ENCODE peak calls at places on chromosome X, in five cellular contexts. One of them, this sample, is unnamed.
A peak's percentile ranks its signal among the peaks of the same experiment; 100 is the strongest.

GRCh38 chrX:31483336-31483735 is 411.5 kb upstream of the FTHL17 start:
- DNase-seq in substantia nigra: no peak
- DNase-seq in endothelial cell: no peak
- DNase-seq in C1 segment of cervical spinal cord: no peak
- DNase-seq in choroid plexus epithelial cell: peak; percentile 83
- DNase-seq in this sample: no peak

GRCh38 chrX:72652132-72652531 is 62.0 kb downstream of the PHKA1 start:
- DNase-seq in substantia nigra: peak; percentile 0
- DNase-seq in endothelial cell: no peak
- DNase-seq in C1 segment of cervical spinal cord: no peak
- DNase-seq in choroid plexus epithelial cell: no peak
- DNase-seq in this sample: no peak

GRCh38 chrX:135425566-135425965 is 3.8 kb downstream of the SMIM10L2A start:
- DNase-seq in substantia nigra: no peak
- DNase-seq in endothelial cell: no peak
- DNase-seq in C1 segment of cervical spinal cord: no peak
- DNase-seq in choroid plexus epithelial cell: peak; percentile 18
- DNase-seq in this sample: no peak

GRCh38 chrX:53186363-53186762 is 38.6 kb downstream of the KDM5C start:
- DNase-seq in substantia nigra: no peak
- DNase-seq in endothelial cell: no peak
- DNase-seq in C1 segment of cervical spinal cord: no peak
- DNase-seq in choroid plexus epithelial cell: peak; percentile 23
- DNase-seq in this sample: no peak

GRCh38 chrX:119753639-119754257 is 4.6 kb upstream of the SOWAHD start:
- DNase-seq in substantia nigra: no peak
- DNase-seq in endothelial cell: peak; percentile 25
- DNase-seq in C1 segment of cervical spinal cord: no peak
- DNase-seq in choroid plexus epithelial cell: peak; percentile 61
- DNase-seq in this sample: peak; percentile 65

GRCh38 chrX:141176586-141177451 is at the start of gene LDOC1:
- DNase-seq in substantia nigra: peak; percentile 44
- DNase-seq in endothelial cell: peak; percentile 82
- DNase-seq in C1 segment of cervical spinal cord: peak; percentile 51
- DNase-seq in choroid plexus epithelial cell: peak; percentile 74
- DNase-seq in this sample: no peak

GRCh38 chrX:23554304-23554703 is 113.0 kb upstream of the PRDX4 start:
- DNase-seq in substantia nigra: no peak
- DNase-seq in endothelial cell: no peak
- DNase-seq in C1 segment of cervical spinal cord: no peak
- DNase-seq in choroid plexus epithelial cell: peak; percentile 75
- DNase-seq in this sample: peak; percentile 52

GRCh38 chrX:24479924-24480722 is 15.0 kb downstream of the PDK3 start:
- DNase-seq in substantia nigra: no peak
- DNase-seq in endothelial cell: no peak
- DNase-seq in C1 segment of cervical spinal cord: no peak
- DNase-seq in choroid plexus epithelial cell: no peak
- DNase-seq in this sample: peak; percentile 20

GRCh38 chrX:102976793-102977495 is 39.9 kb downstream of the RAB40AL start:
- DNase-seq in substantia nigra: no peak
- DNase-seq in endothelial cell: no peak
- DNase-seq in C1 segment of cervical spinal cord: no peak
- DNase-seq in choroid plexus epithelial cell: peak; percentile 7
- DNase-seq in this sample: no peak

GRCh38 chrX:72308566-72309296 is 3.0 kb upstream of the CITED1 start:
- DNase-seq in substantia nigra: peak; percentile 1
- DNase-seq in endothelial cell: peak; percentile 60
- DNase-seq in C1 segment of cervical spinal cord: peak; percentile 10
- DNase-seq in choroid plexus epithelial cell: peak; percentile 73
- DNase-seq in this sample: peak; percentile 61

GRCh38 chrX:15973941-15974340 is 119.3 kb upstream of the AP1S2 start:
- DNase-seq in substantia nigra: no peak
- DNase-seq in endothelial cell: no peak
- DNase-seq in C1 segment of cervical spinal cord: no peak
- DNase-seq in choroid plexus epithelial cell: no peak
- DNase-seq in this sample: no peak

GRCh38 chrX:139831689-139832456 is 101.0 kb downstream of the ATP11C start:
- DNase-seq in substantia nigra: no peak
- DNase-seq in endothelial cell: no peak
- DNase-seq in C1 segment of cervical spinal cord: no peak
- DNase-seq in choroid plexus epithelial cell: peak; percentile 57
- DNase-seq in this sample: no peak

GRCh38 chrX:110317079-110317819 is 636 bp downstream of the AMMECR1 start:
- DNase-seq in substantia nigra: peak; percentile 16
- DNase-seq in endothelial cell: peak; percentile 24
- DNase-seq in C1 segment of cervical spinal cord: peak; percentile 25
- DNase-seq in choroid plexus epithelial cell: no peak
- DNase-seq in this sample: peak; percentile 22

GRCh38 chrX:102341867-102342266 is 94.9 kb downstream of the NXF2 start:
- DNase-seq in substantia nigra: no peak
- DNase-seq in endothelial cell: no peak
- DNase-seq in C1 segment of cervical spinal cord: no peak
- DNase-seq in choroid plexus epithelial cell: peak; percentile 13
- DNase-seq in this sample: no peak

GRCh38 chrX:2859197-2859797 is 30.6 kb downstream of the GYG2 start:
- DNase-seq in substantia nigra: no peak
- DNase-seq in endothelial cell: no peak
- DNase-seq in C1 segment of cervical spinal cord: no peak
- DNase-seq in choroid plexus epithelial cell: no peak
- DNase-seq in this sample: no peak

GRCh38 chrX:119095936-119096335 is 23.1 kb downstream of the CT47C1 start:
- DNase-seq in substantia nigra: no peak
- DNase-seq in endothelial cell: no peak
- DNase-seq in C1 segment of cervical spinal cord: no peak
- DNase-seq in choroid plexus epithelial cell: no peak
- DNase-seq in this sample: no peak

GRCh38 chrX:31323658-31324057 is 251.8 kb upstream of the FTHL17 start:
- DNase-seq in substantia nigra: no peak
- DNase-seq in endothelial cell: no peak
- DNase-seq in C1 segment of cervical spinal cord: no peak
- DNase-seq in choroid plexus epithelial cell: no peak
- DNase-seq in this sample: no peak

GRCh38 chrX:1450381-1451161 is 2.1 kb downstream of the ASMTL start:
- DNase-seq in substantia nigra: no peak
- DNase-seq in endothelial cell: no peak
- DNase-seq in C1 segment of cervical spinal cord: no peak
- DNase-seq in choroid plexus epithelial cell: no peak
- DNase-seq in this sample: no peak

GRCh38 chrX:79413009-79413408 is 45.9 kb upstream of the ITM2A start:
- DNase-seq in substantia nigra: no peak
- DNase-seq in endothelial cell: no peak
- DNase-seq in C1 segment of cervical spinal cord: no peak
- DNase-seq in choroid plexus epithelial cell: peak; percentile 26
- DNase-seq in this sample: peak; percentile 26

GRCh38 chrX:102959471-102959870 is 22.4 kb downstream of the RAB40AL start:
- DNase-seq in substantia nigra: no peak
- DNase-seq in endothelial cell: no peak
- DNase-seq in C1 segment of cervical spinal cord: no peak
- DNase-seq in choroid plexus epithelial cell: peak; percentile 14
- DNase-seq in this sample: no peak

GRCh38 chrX:26918633-26919032 is 544.5 kb downstream of the PPP4R3C start:
- DNase-seq in substantia nigra: no peak
- DNase-seq in endothelial cell: no peak
- DNase-seq in C1 segment of cervical spinal cord: no peak
- DNase-seq in choroid plexus epithelial cell: peak; percentile 57
- DNase-seq in this sample: peak; percentile 28

GRCh38 chrX:98067611-98068010 is 1183.9 kb downstream of the RPA4 start:
- DNase-seq in substantia nigra: no peak
- DNase-seq in endothelial cell: no peak
- DNase-seq in C1 segment of cervical spinal cord: no peak
- DNase-seq in choroid plexus epithelial cell: peak; percentile 61
- DNase-seq in this sample: no peak

GRCh38 chrX:38890963-38891362 is 89.7 kb downstream of the MID1IP1 start:
- DNase-seq in substantia nigra: no peak
- DNase-seq in endothelial cell: no peak
- DNase-seq in C1 segment of cervical spinal cord: no peak
- DNase-seq in choroid plexus epithelial cell: no peak
- DNase-seq in this sample: no peak

GRCh38 chrX:152450076-152450475 is 1.0 kb downstream of the GABRA3 start:
- DNase-seq in substantia nigra: no peak
- DNase-seq in endothelial cell: no peak
- DNase-seq in C1 segment of cervical spinal cord: no peak
- DNase-seq in choroid plexus epithelial cell: no peak
- DNase-seq in this sample: no peak

GRCh38 chrX:119516157-119516702 is 48.0 kb downstream of the SLC25A5 start:
- DNase-seq in substantia nigra: no peak
- DNase-seq in endothelial cell: peak; percentile 33
- DNase-seq in C1 segment of cervical spinal cord: peak; percentile 6
- DNase-seq in choroid plexus epithelial cell: peak; percentile 82
- DNase-seq in this sample: peak; percentile 65

GRCh38 chrX:131746491-131746968 is 202.7 kb downstream of the OR13H1 start:
- DNase-seq in substantia nigra: no peak
- DNase-seq in endothelial cell: no peak
- DNase-seq in C1 segment of cervical spinal cord: peak; percentile 68
- DNase-seq in choroid plexus epithelial cell: no peak
- DNase-seq in this sample: peak; percentile 96

GRCh38 chrX:118560380-118560932 is 64.8 kb downstream of the DOCK11 start:
- DNase-seq in substantia nigra: no peak
- DNase-seq in endothelial cell: no peak
- DNase-seq in C1 segment of cervical spinal cord: no peak
- DNase-seq in choroid plexus epithelial cell: no peak
- DNase-seq in this sample: no peak

GRCh38 chrX:20116087-20116574 is 576 bp downstream of the MAP7D2 start:
- DNase-seq in substantia nigra: no peak
- DNase-seq in endothelial cell: no peak
- DNase-seq in C1 segment of cervical spinal cord: no peak
- DNase-seq in choroid plexus epithelial cell: no peak
- DNase-seq in this sample: no peak

GRCh38 chrX:37685452-37686347 is at the start of gene XK:
- DNase-seq in substantia nigra: no peak
- DNase-seq in endothelial cell: peak; percentile 45
- DNase-seq in C1 segment of cervical spinal cord: no peak
- DNase-seq in choroid plexus epithelial cell: peak; percentile 39
- DNase-seq in this sample: peak; percentile 44

GRCh38 chrX:13223868-13224555 is 95.8 kb downstream of the ATXN3L start:
- DNase-seq in substantia nigra: no peak
- DNase-seq in endothelial cell: no peak
- DNase-seq in C1 segment of cervical spinal cord: no peak
- DNase-seq in choroid plexus epithelial cell: peak; percentile 94
- DNase-seq in this sample: peak; percentile 67

GRCh38 chrX:1169198-1169597 is 43.3 kb downstream of the CRLF2 start:
- DNase-seq in substantia nigra: no peak
- DNase-seq in endothelial cell: no peak
- DNase-seq in C1 segment of cervical spinal cord: no peak
- DNase-seq in choroid plexus epithelial cell: no peak
- DNase-seq in this sample: no peak

GRCh38 chrX:44012484-44013096 is 39.4 kb upstream of the NDP start:
- DNase-seq in substantia nigra: no peak
- DNase-seq in endothelial cell: no peak
- DNase-seq in C1 segment of cervical spinal cord: no peak
- DNase-seq in choroid plexus epithelial cell: peak; percentile 39
- DNase-seq in this sample: peak; percentile 65